ENCODE peak calls at places on chromosomes 5 and 9, in nine cellular contexts. B, C, M, G, Q, Y, W, S and X are unnamed samples.
A peak's percentile ranks its signal among the peaks of the same experiment; 100 is the strongest.

GRCh38 chr5:36422957-36423356 is 121.3 kb upstream of the RANBP3L start:
- DNase-seq in G (peak; percentile 46), W (no peak), B (no peak), Y (no peak), C (peak; percentile 87), M (no peak), Q (no peak), S (no peak), X (peak; percentile 71)

GRCh38 chr5:14450055-14450524 is 131.5 kb upstream of the OTULINL start:
- DNase-seq in G (peak; percentile 98), B (no peak), S (no peak), W (peak; percentile 87), Y (no peak), Q (peak; percentile 92), C (no peak), M (no peak), X (no peak)

GRCh38 chr9:3331801-3332200 is 194.0 kb downstream of the RFX3 start:
- DNase-seq in G (no peak), W (no peak), M (no peak), Q (no peak), B (peak; percentile 9), Y (no peak), C (peak; percentile 18), S (peak; percentile 2), X (no peak)

GRCh38 chr9:73613092-73613701 is 461.5 kb downstream of the ANXA1 start:
- DNase-seq in Q (no peak), C (peak; percentile 37), M (no peak), G (peak; percentile 0), Y (no peak), S (no peak), W (no peak), B (no peak), X (no peak)

GRCh38 chr5:6761333-6761732 is 48.1 kb downstream of the TENT4A start:
- DNase-seq in C (no peak), M (no peak), Q (no peak), S (no peak), W (no peak), Y (no peak), B (no peak), G (no peak), X (no peak)

GRCh38 chr5:88677943-88678779 is 204.8 kb downstream of the MEF2C start:
- DNase-seq in C (no peak), S (no peak), M (no peak), W (no peak), G (no peak), Y (no peak), Q (no peak), B (no peak), X (no peak)

GRCh38 chr5:174617910-174618309 is 106.5 kb upstream of the MSX2 start:
- DNase-seq in C (no peak), Y (no peak), W (no peak), M (no peak), B (peak; percentile 36), Q (no peak), S (peak; percentile 31), G (no peak), X (no peak)

GRCh38 chr5:52725065-52725746 is 62.5 kb upstream of the ITGA1 start:
- DNase-seq in Y (peak; percentile 61), Q (peak; percentile 12), G (peak; percentile 45), C (peak; percentile 95), W (no peak), M (peak; percentile 62), B (no peak), S (no peak), X (no peak)

GRCh38 chr9:78298046-78298511 is 1.2 kb downstream of the PSAT1 start:
- DNase-seq in B (peak; percentile 40), C (no peak), G (peak; percentile 12), Q (no peak), S (peak; percentile 56), M (no peak), W (no peak), Y (no peak), X (no peak)

GRCh38 chr5:172686111-172686510 is 45.0 kb downstream of the NEURL1B start:
- DNase-seq in G (no peak), B (no peak), S (no peak), M (no peak), Q (peak; percentile 27), W (no peak), Y (no peak), C (no peak), X (no peak)

GRCh38 chr9:4346111-4346510 is 46.2 kb upstream of the GLIS3 start:
- DNase-seq in Q (no peak), M (no peak), G (no peak), B (no peak), W (no peak), C (no peak), S (no peak), Y (no peak), X (no peak)

GRCh38 chr9:108142504-108143201 is 653.1 kb upstream of the KLF4 start:
- DNase-seq in G (peak; percentile 83), M (peak; percentile 80), S (no peak), Y (peak; percentile 20), C (peak; percentile 14), B (peak; percentile 8), W (peak; percentile 85), Q (peak; percentile 50), X (peak; percentile 84)

GRCh38 chr9:89530721-89531120 is 32.8 kb upstream of the SEMA4D start:
- DNase-seq in B (no peak), C (no peak), M (no peak), S (no peak), W (no peak), G (no peak), Y (no peak), Q (no peak), X (no peak)

DNA sequence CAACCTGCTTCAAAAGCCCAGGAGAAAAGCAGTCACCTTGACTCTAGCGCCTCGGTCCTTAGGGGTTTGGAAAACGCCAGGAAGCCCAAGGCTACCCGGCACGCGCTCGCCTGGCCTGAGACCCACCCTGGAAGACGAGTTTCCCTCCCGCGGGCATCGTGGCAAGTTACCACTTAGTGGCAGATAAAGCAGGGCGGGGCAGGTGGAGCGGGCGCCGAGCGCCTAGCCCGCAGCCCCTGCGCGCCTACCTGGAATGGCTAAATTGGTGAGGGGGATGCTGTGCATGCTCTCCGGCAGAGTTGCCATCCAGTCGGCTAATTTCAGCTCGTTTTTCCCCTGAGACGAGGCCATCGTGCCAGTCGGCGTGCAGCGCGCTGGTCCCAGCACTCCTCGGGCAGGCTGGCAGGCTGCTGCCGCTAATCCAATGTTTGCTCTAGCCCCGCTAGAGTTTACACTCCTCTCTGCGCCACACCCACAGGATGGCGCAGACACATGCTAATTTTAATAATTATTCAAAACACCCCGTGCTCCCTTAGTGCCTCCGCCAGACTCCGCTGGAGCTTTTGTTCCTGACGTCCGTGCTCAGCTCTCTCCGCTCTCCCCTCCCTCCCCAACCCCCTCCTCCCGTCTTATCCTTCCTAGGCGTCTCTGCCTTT is at the start of gene PLCXD3:
- DNase-seq in B (peak; percentile 88), M (peak; percentile 22), C (peak; percentile 34), Y (no peak), S (peak; percentile 69), G (peak; percentile 11), Q (no peak), W (no peak), X (no peak)
- H3K4me3 ChIP-seq in B (peak within 1 kb of the TSS; percentile 68), M (peak within 1 kb of the TSS; percentile 25), C (peak within 1 kb of the TSS; percentile 2), Y (peak within 1 kb of the TSS; percentile 44), S (peak within 1 kb of the TSS; percentile 67), G (peak within 1 kb of the TSS; percentile 56), Q (peak within 1 kb of the TSS; percentile 42), W (peak within 1 kb of the TSS; percentile 24), X (peak within 1 kb of the TSS; percentile 48)

GRCh38 chr5:34656700-34657549 is 797 bp downstream of the RAI14 start:
- DNase-seq in W (no peak), Y (no peak), M (peak; percentile 25), S (peak; percentile 61), G (peak; percentile 32), B (peak; percentile 33), C (peak; percentile 40), Q (no peak), X (no peak)

GRCh38 chr5:34657550-34657921 is 1.4 kb downstream of the RAI14 start:
- DNase-seq in Q (peak; percentile 42), W (no peak), B (peak; percentile 44), S (peak; percentile 38), G (peak; percentile 69), Y (no peak), C (peak; percentile 38), M (peak; percentile 23), X (no peak)

GRCh38 chr5:34655354-34655991 is 655 bp upstream of the RAI14 start:
- DNase-seq in G (peak; percentile 76), S (peak; percentile 38), B (peak; percentile 71), Q (peak; percentile 90), W (peak; percentile 66), C (peak; percentile 86), M (peak; percentile 62), Y (peak; percentile 21), X (peak; percentile 85)

GRCh38 chr5:34658023-34658422 is 1.9 kb downstream of the RAI14 start:
- DNase-seq in Y (no peak), C (peak; percentile 14), B (no peak), W (no peak), M (no peak), G (peak; percentile 58), Q (peak; percentile 66), S (peak; percentile 51), X (no peak)

DNA sequence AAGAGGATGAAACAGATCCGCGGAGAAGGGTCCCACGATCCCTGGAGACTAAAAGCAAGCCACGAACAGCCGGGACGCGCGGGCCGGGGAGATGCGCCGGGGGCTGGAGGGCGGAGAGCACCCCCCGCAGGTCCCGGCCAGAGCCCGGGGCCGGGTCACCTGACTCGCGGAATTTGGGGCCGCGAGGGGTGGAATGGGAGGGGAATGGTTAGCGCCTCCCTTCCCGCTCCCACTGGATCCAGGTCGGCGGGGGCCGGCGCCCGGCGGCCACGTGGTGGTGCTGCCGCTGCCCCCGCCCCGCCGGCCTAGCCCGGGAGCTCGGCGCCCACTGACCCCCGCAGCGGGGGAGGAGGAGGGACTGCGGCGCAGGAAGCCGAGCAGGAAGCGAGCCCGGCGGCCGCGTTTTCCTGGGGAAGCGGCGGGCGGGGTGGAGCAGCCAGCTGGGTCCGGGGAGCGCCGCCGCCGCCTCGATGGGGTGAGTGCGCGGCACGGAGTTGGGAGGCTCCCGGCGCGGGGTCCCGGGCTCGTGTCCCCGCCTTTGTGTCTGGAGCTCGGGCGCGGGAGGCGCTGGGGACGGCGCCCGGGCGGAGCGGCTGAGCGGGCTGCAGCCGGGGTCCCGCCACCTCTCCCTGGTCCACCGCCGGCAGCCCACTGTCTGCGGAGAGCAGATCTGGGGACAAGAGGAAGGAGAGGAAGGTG is at the start of gene RAI14:
- DNase-seq in Y (no peak), Q (peak; percentile 85), B (peak; percentile 86), S (peak; percentile 85), G (peak; percentile 82), C (peak; percentile 83), W (no peak), M (peak; percentile 74), X (no peak)
- TF ChIP-seq CTCF in Y (no peak), Q (peak; percentile 21), B (no peak), S (no peak), G (no peak), C (no peak), W (no peak), M (no peak), X (peak; percentile 12)

GRCh38 chr9:90827181-90827866 is 25.7 kb downstream of the SYK start:
- DNase-seq in M (no peak), G (no peak), Q (no peak), C (no peak), S (no peak), W (no peak), B (no peak), Y (peak; percentile 71), X (no peak)
- H3K4me3 ChIP-seq in M (no peak overlapping the region), G (no peak overlapping the region), Q (no peak overlapping the region), C (no peak overlapping the region), S (no peak overlapping the region), W (no peak overlapping the region), B (no peak overlapping the region), Y (no peak overlapping the region), X (no peak overlapping the region)

GRCh38 chr5:1057485-1057825 is 48.9 kb downstream of the NKD2 start:
- DNase-seq in S (peak; percentile 27), G (no peak), Y (no peak), Q (no peak), B (no peak), W (no peak), M (no peak), C (no peak), X (no peak)
- TF ChIP-seq CTCF in S (no peak), G (no peak), Y (no peak), Q (no peak), B (no peak), W (no peak), M (no peak), C (no peak), X (no peak)